ENCODE peak calls at places on chromosomes 11 and 22, in ten cellular contexts. One of them, this sample, is unnamed.

GRCh38 chr11:120128392-120129172 is 9.3 kb downstream of the TRIM29 start:
- DNase-seq in progenitor cell of endocrine pancreas: no peak
- DNase-seq in body of pancreas: no peak
- DNase-seq in NCI-H1105: peak
- DNase-seq in CMK: no peak
- DNase-seq in HTR-8/SVneo: no peak
- DNase-seq in effector memory CD8-positive, alpha-beta T cell: no peak
- DNase-seq in SW480: peak
- DNase-seq in activated T-helper 1 cell treated with anti-CD3 and anti-CD28 coated beads, Interleukin-12 subunit alpha, Interleukin-12 subunit beta, Interleukin-2, Interleukin-4 antibody, amounts not matched to agents 30 ng/mL and 10 ng/mL and 1 ng/mL, durations not matched to agents 14 hours and 24 hours and 36 hours: no peak
- DNase-seq in amniotic stem cell: no peak
- DNase-seq in this sample: no peak

GRCh38 chr11:9748361-9748970 is 84.6 kb downstream of the SWAP70 start:
- DNase-seq in CMK: peak
- DNase-seq in SW480: peak
- DNase-seq in progenitor cell of endocrine pancreas: no peak
- DNase-seq in activated T-helper 1 cell treated with anti-CD3 and anti-CD28 coated beads, Interleukin-12 subunit alpha, Interleukin-12 subunit beta, Interleukin-2, Interleukin-4 antibody, amounts not matched to agents 30 ng/mL and 10 ng/mL and 1 ng/mL, durations not matched to agents 14 hours and 24 hours and 36 hours: peak
- DNase-seq in NCI-H1105: no peak
- DNase-seq in HTR-8/SVneo: peak
- DNase-seq in effector memory CD8-positive, alpha-beta T cell: peak
- DNase-seq in amniotic stem cell: no peak
- DNase-seq in body of pancreas: peak
- DNase-seq in this sample: peak

GRCh38 chr11:12430912-12431311 is 53.5 kb downstream of the PARVA start:
- DNase-seq in activated T-helper 1 cell treated with anti-CD3 and anti-CD28 coated beads, Interleukin-12 subunit alpha, Interleukin-12 subunit beta, Interleukin-2, Interleukin-4 antibody, amounts not matched to agents 30 ng/mL and 10 ng/mL and 1 ng/mL, durations not matched to agents 14 hours and 24 hours and 36 hours: no peak
- DNase-seq in SW480: no peak
- DNase-seq in NCI-H1105: no peak
- DNase-seq in CMK: no peak
- DNase-seq in body of pancreas: peak
- DNase-seq in effector memory CD8-positive, alpha-beta T cell: no peak
- DNase-seq in HTR-8/SVneo: peak
- DNase-seq in amniotic stem cell: no peak
- DNase-seq in progenitor cell of endocrine pancreas: no peak
- DNase-seq in this sample: no peak

GRCh38 chr11:120125005-120125404 is 12.9 kb downstream of the TRIM29 start:
- DNase-seq in body of pancreas: no peak
- DNase-seq in CMK: no peak
- DNase-seq in HTR-8/SVneo: peak
- DNase-seq in amniotic stem cell: no peak
- DNase-seq in activated T-helper 1 cell treated with anti-CD3 and anti-CD28 coated beads, Interleukin-12 subunit alpha, Interleukin-12 subunit beta, Interleukin-2, Interleukin-4 antibody, amounts not matched to agents 30 ng/mL and 10 ng/mL and 1 ng/mL, durations not matched to agents 14 hours and 24 hours and 36 hours: no peak
- DNase-seq in effector memory CD8-positive, alpha-beta T cell: no peak
- DNase-seq in NCI-H1105: no peak
- DNase-seq in SW480: peak
- DNase-seq in progenitor cell of endocrine pancreas: no peak
- DNase-seq in this sample: no peak

GRCh38 chr11:8258771-8259170 is 4.9 kb downstream of the LMO1 start:
- DNase-seq in effector memory CD8-positive, alpha-beta T cell: no peak
- DNase-seq in SW480: no peak
- DNase-seq in HTR-8/SVneo: no peak
- DNase-seq in progenitor cell of endocrine pancreas: no peak
- DNase-seq in NCI-H1105: no peak
- DNase-seq in CMK: no peak
- DNase-seq in body of pancreas: peak
- DNase-seq in amniotic stem cell: no peak
- DNase-seq in activated T-helper 1 cell treated with anti-CD3 and anti-CD28 coated beads, Interleukin-12 subunit alpha, Interleukin-12 subunit beta, Interleukin-2, Interleukin-4 antibody, amounts not matched to agents 30 ng/mL and 10 ng/mL and 1 ng/mL, durations not matched to agents 14 hours and 24 hours and 36 hours: no peak
- DNase-seq in this sample: no peak

GRCh38 chr11:2832718-2833020 is 52.9 kb downstream of the CDKN1C start:
- DNase-seq in CMK: no peak
- DNase-seq in HTR-8/SVneo: no peak
- DNase-seq in amniotic stem cell: no peak
- DNase-seq in NCI-H1105: no peak
- DNase-seq in activated T-helper 1 cell treated with anti-CD3 and anti-CD28 coated beads, Interleukin-12 subunit alpha, Interleukin-12 subunit beta, Interleukin-2, Interleukin-4 antibody, amounts not matched to agents 30 ng/mL and 10 ng/mL and 1 ng/mL, durations not matched to agents 14 hours and 24 hours and 36 hours: no peak
- DNase-seq in effector memory CD8-positive, alpha-beta T cell: no peak
- DNase-seq in body of pancreas: no peak
- DNase-seq in SW480: no peak
- DNase-seq in progenitor cell of endocrine pancreas: no peak
- DNase-seq in this sample: no peak

GRCh38 chr22:36816635-36817428 is at the start of gene PVALB:
- DNase-seq in body of pancreas: peak
- DNase-seq in amniotic stem cell: no peak
- DNase-seq in activated T-helper 1 cell treated with anti-CD3 and anti-CD28 coated beads, Interleukin-12 subunit alpha, Interleukin-12 subunit beta, Interleukin-2, Interleukin-4 antibody, amounts not matched to agents 30 ng/mL and 10 ng/mL and 1 ng/mL, durations not matched to agents 14 hours and 24 hours and 36 hours: no peak
- DNase-seq in NCI-H1105: peak
- DNase-seq in SW480: no peak
- DNase-seq in CMK: peak
- DNase-seq in effector memory CD8-positive, alpha-beta T cell: no peak
- DNase-seq in progenitor cell of endocrine pancreas: no peak
- DNase-seq in HTR-8/SVneo: no peak
- DNase-seq in this sample: no peak

GRCh38 chr11:1391165-1392010 is 1.7 kb downstream of the BRSK2 start:
- DNase-seq in body of pancreas: peak
- DNase-seq in SW480: no peak
- DNase-seq in amniotic stem cell: no peak
- DNase-seq in progenitor cell of endocrine pancreas: no peak
- DNase-seq in effector memory CD8-positive, alpha-beta T cell: no peak
- DNase-seq in activated T-helper 1 cell treated with anti-CD3 and anti-CD28 coated beads, Interleukin-12 subunit alpha, Interleukin-12 subunit beta, Interleukin-2, Interleukin-4 antibody, amounts not matched to agents 30 ng/mL and 10 ng/mL and 1 ng/mL, durations not matched to agents 14 hours and 24 hours and 36 hours: no peak
- DNase-seq in NCI-H1105: peak
- DNase-seq in HTR-8/SVneo: no peak
- DNase-seq in CMK: no peak
- DNase-seq in this sample: no peak

GRCh38 chr22:31439805-31440204 is 40.4 kb downstream of the DRG1 start:
- DNase-seq in NCI-H1105: no peak
- DNase-seq in effector memory CD8-positive, alpha-beta T cell: no peak
- DNase-seq in HTR-8/SVneo: no peak
- DNase-seq in activated T-helper 1 cell treated with anti-CD3 and anti-CD28 coated beads, Interleukin-12 subunit alpha, Interleukin-12 subunit beta, Interleukin-2, Interleukin-4 antibody, amounts not matched to agents 30 ng/mL and 10 ng/mL and 1 ng/mL, durations not matched to agents 14 hours and 24 hours and 36 hours: no peak
- DNase-seq in CMK: no peak
- DNase-seq in body of pancreas: no peak
- DNase-seq in SW480: no peak
- DNase-seq in progenitor cell of endocrine pancreas: no peak
- DNase-seq in amniotic stem cell: no peak
- DNase-seq in this sample: no peak

GRCh38 chr11:85749287-85749834 is 61.6 kb downstream of the SYTL2 start:
- DNase-seq in activated T-helper 1 cell treated with anti-CD3 and anti-CD28 coated beads, Interleukin-12 subunit alpha, Interleukin-12 subunit beta, Interleukin-2, Interleukin-4 antibody, amounts not matched to agents 30 ng/mL and 10 ng/mL and 1 ng/mL, durations not matched to agents 14 hours and 24 hours and 36 hours: no peak
- DNase-seq in SW480: no peak
- DNase-seq in amniotic stem cell: no peak
- DNase-seq in CMK: no peak
- DNase-seq in body of pancreas: no peak
- DNase-seq in HTR-8/SVneo: no peak
- DNase-seq in progenitor cell of endocrine pancreas: no peak
- DNase-seq in NCI-H1105: no peak
- DNase-seq in effector memory CD8-positive, alpha-beta T cell: no peak
- DNase-seq in this sample: no peak

GRCh38 chr22:29702025-29702930 is 17.5 kb upstream of the CABP7 start:
- DNase-seq in effector memory CD8-positive, alpha-beta T cell: no peak
- DNase-seq in HTR-8/SVneo: no peak
- DNase-seq in amniotic stem cell: no peak
- DNase-seq in CMK: no peak
- DNase-seq in progenitor cell of endocrine pancreas: no peak
- DNase-seq in activated T-helper 1 cell treated with anti-CD3 and anti-CD28 coated beads, Interleukin-12 subunit alpha, Interleukin-12 subunit beta, Interleukin-2, Interleukin-4 antibody, amounts not matched to agents 30 ng/mL and 10 ng/mL and 1 ng/mL, durations not matched to agents 14 hours and 24 hours and 36 hours: no peak
- DNase-seq in NCI-H1105: no peak
- DNase-seq in SW480: no peak
- DNase-seq in body of pancreas: no peak
- DNase-seq in this sample: no peak

GRCh38 chr11:89613916-89614315 is 96.2 kb upstream of the TRIM77 start:
- DNase-seq in effector memory CD8-positive, alpha-beta T cell: no peak
- DNase-seq in progenitor cell of endocrine pancreas: no peak
- DNase-seq in SW480: no peak
- DNase-seq in amniotic stem cell: no peak
- DNase-seq in NCI-H1105: no peak
- DNase-seq in HTR-8/SVneo: no peak
- DNase-seq in CMK: no peak
- DNase-seq in activated T-helper 1 cell treated with anti-CD3 and anti-CD28 coated beads, Interleukin-12 subunit alpha, Interleukin-12 subunit beta, Interleukin-2, Interleukin-4 antibody, amounts not matched to agents 30 ng/mL and 10 ng/mL and 1 ng/mL, durations not matched to agents 14 hours and 24 hours and 36 hours: no peak
- DNase-seq in body of pancreas: no peak
- DNase-seq in this sample: no peak

GRCh38 chr11:132126973-132127900 is 756.8 kb downstream of the NTM start:
- DNase-seq in progenitor cell of endocrine pancreas: no peak
- DNase-seq in SW480: peak
- DNase-seq in CMK: no peak
- DNase-seq in amniotic stem cell: peak
- DNase-seq in body of pancreas: peak
- DNase-seq in NCI-H1105: peak
- DNase-seq in activated T-helper 1 cell treated with anti-CD3 and anti-CD28 coated beads, Interleukin-12 subunit alpha, Interleukin-12 subunit beta, Interleukin-2, Interleukin-4 antibody, amounts not matched to agents 30 ng/mL and 10 ng/mL and 1 ng/mL, durations not matched to agents 14 hours and 24 hours and 36 hours: no peak
- DNase-seq in effector memory CD8-positive, alpha-beta T cell: no peak
- DNase-seq in HTR-8/SVneo: peak
- DNase-seq in this sample: no peak

GRCh38 chr22:41290262-41291221 is 4.6 kb upstream of the RANGAP1 start:
- DNase-seq in NCI-H1105: no peak
- DNase-seq in progenitor cell of endocrine pancreas: no peak
- DNase-seq in activated T-helper 1 cell treated with anti-CD3 and anti-CD28 coated beads, Interleukin-12 subunit alpha, Interleukin-12 subunit beta, Interleukin-2, Interleukin-4 antibody, amounts not matched to agents 30 ng/mL and 10 ng/mL and 1 ng/mL, durations not matched to agents 14 hours and 24 hours and 36 hours: no peak
- DNase-seq in SW480: peak
- DNase-seq in amniotic stem cell: no peak
- DNase-seq in body of pancreas: no peak
- DNase-seq in CMK: no peak
- DNase-seq in effector memory CD8-positive, alpha-beta T cell: no peak
- DNase-seq in HTR-8/SVneo: peak
- DNase-seq in this sample: no peak